ENCODE peak calls at places on chromosomes 5 and 9, in seven cellular contexts. One of them, this sample, is unnamed.

GRCh38 chr5:1155191-1156032 is 43.5 kb upstream of the SLC12A7 start:
- DNase-seq in activated naive CD4-positive, alpha-beta T cell treated with anti-CD3 and anti-CD28 coated beads, Interleukin-2, amount 50 U/mL, for 72 hours: no peak
- DNase-seq in cardiac fibroblast: no peak
- DNase-seq in NCI-H2171 treated with DMSO at 0.1 percent for 48 hours: no peak
- DNase-seq in HS-5: no peak
- DNase-seq in WTC11: no peak
- DNase-seq in stimulated activated CD8-positive, alpha-beta memory T cell treated with anti-CD3 and anti-CD28 coated beads, Interleukin-4, amount 100 ng/mL, for 48 hours: no peak
- DNase-seq in this sample: no peak

GRCh38 chr5:127015716-127016115 is 14.6 kb downstream of the MARCHF3 start:
- DNase-seq in activated naive CD4-positive, alpha-beta T cell treated with anti-CD3 and anti-CD28 coated beads, Interleukin-2, amount 50 U/mL, for 72 hours: no peak
- DNase-seq in cardiac fibroblast: no peak
- DNase-seq in NCI-H2171 treated with DMSO at 0.1 percent for 48 hours: no peak
- DNase-seq in stimulated activated CD8-positive, alpha-beta memory T cell treated with anti-CD3 and anti-CD28 coated beads, Interleukin-4, amount 100 ng/mL, for 48 hours: no peak
- DNase-seq in HS-5: no peak
- DNase-seq in WTC11: no peak
- DNase-seq in this sample: no peak

GRCh38 chr5:42423285-42424152 is at the start of gene GHR:
- DNase-seq in activated naive CD4-positive, alpha-beta T cell treated with anti-CD3 and anti-CD28 coated beads, Interleukin-2, amount 50 U/mL, for 72 hours: peak; percentile 27
- DNase-seq in NCI-H2171 treated with DMSO at 0.1 percent for 48 hours: peak; percentile 78
- DNase-seq in cardiac fibroblast: peak; percentile 95
- DNase-seq in WTC11: peak; percentile 86
- DNase-seq in stimulated activated CD8-positive, alpha-beta memory T cell treated with anti-CD3 and anti-CD28 coated beads, Interleukin-4, amount 100 ng/mL, for 48 hours: peak; percentile 39
- DNase-seq in HS-5: peak; percentile 80
- DNase-seq in this sample: peak; percentile 72

GRCh38 chr5:61906820-61907219 is 399.2 kb upstream of the KIF2A start:
- DNase-seq in NCI-H2171 treated with DMSO at 0.1 percent for 48 hours: no peak
- DNase-seq in HS-5: no peak
- DNase-seq in activated naive CD4-positive, alpha-beta T cell treated with anti-CD3 and anti-CD28 coated beads, Interleukin-2, amount 50 U/mL, for 72 hours: no peak
- DNase-seq in WTC11: no peak
- DNase-seq in cardiac fibroblast: no peak
- DNase-seq in stimulated activated CD8-positive, alpha-beta memory T cell treated with anti-CD3 and anti-CD28 coated beads, Interleukin-4, amount 100 ng/mL, for 48 hours: no peak
- DNase-seq in this sample: no peak

GRCh38 chr5:169980418-169981053 is at the start of gene INSYN2B:
- DNase-seq in HS-5: peak; percentile 90
- DNase-seq in cardiac fibroblast: peak; percentile 96
- DNase-seq in NCI-H2171 treated with DMSO at 0.1 percent for 48 hours: peak; percentile 51
- DNase-seq in WTC11: peak; percentile 84
- DNase-seq in activated naive CD4-positive, alpha-beta T cell treated with anti-CD3 and anti-CD28 coated beads, Interleukin-2, amount 50 U/mL, for 72 hours: peak; percentile 39
- DNase-seq in stimulated activated CD8-positive, alpha-beta memory T cell treated with anti-CD3 and anti-CD28 coated beads, Interleukin-4, amount 100 ng/mL, for 48 hours: peak; percentile 60
- DNase-seq in this sample: peak; percentile 66

GRCh38 chr9:133605446-133605845 is 3.7 kb downstream of the FAM163B start:
- DNase-seq in stimulated activated CD8-positive, alpha-beta memory T cell treated with anti-CD3 and anti-CD28 coated beads, Interleukin-4, amount 100 ng/mL, for 48 hours: no peak
- DNase-seq in WTC11: no peak
- DNase-seq in activated naive CD4-positive, alpha-beta T cell treated with anti-CD3 and anti-CD28 coated beads, Interleukin-2, amount 50 U/mL, for 72 hours: no peak
- DNase-seq in cardiac fibroblast: no peak
- DNase-seq in NCI-H2171 treated with DMSO at 0.1 percent for 48 hours: no peak
- DNase-seq in HS-5: no peak
- DNase-seq in this sample: no peak

GRCh38 chr9:101736723-101737122 is 1.7 kb downstream of the GRIN3A start:
- DNase-seq in HS-5: no peak
- DNase-seq in cardiac fibroblast: peak; percentile 27
- DNase-seq in activated naive CD4-positive, alpha-beta T cell treated with anti-CD3 and anti-CD28 coated beads, Interleukin-2, amount 50 U/mL, for 72 hours: no peak
- DNase-seq in WTC11: peak; percentile 77
- DNase-seq in NCI-H2171 treated with DMSO at 0.1 percent for 48 hours: no peak
- DNase-seq in stimulated activated CD8-positive, alpha-beta memory T cell treated with anti-CD3 and anti-CD28 coated beads, Interleukin-4, amount 100 ng/mL, for 48 hours: no peak
- DNase-seq in this sample: no peak

GRCh38 chr5:170638051-170638450 is 134.2 kb downstream of the KCNIP1 start:
- DNase-seq in cardiac fibroblast: no peak
- DNase-seq in stimulated activated CD8-positive, alpha-beta memory T cell treated with anti-CD3 and anti-CD28 coated beads, Interleukin-4, amount 100 ng/mL, for 48 hours: no peak
- DNase-seq in NCI-H2171 treated with DMSO at 0.1 percent for 48 hours: no peak
- DNase-seq in WTC11: no peak
- DNase-seq in activated naive CD4-positive, alpha-beta T cell treated with anti-CD3 and anti-CD28 coated beads, Interleukin-2, amount 50 U/mL, for 72 hours: no peak
- DNase-seq in HS-5: no peak
- DNase-seq in this sample: no peak

GRCh38 chr5:15117691-15118090 is 246.1 kb upstream of the ANKH start:
- DNase-seq in stimulated activated CD8-positive, alpha-beta memory T cell treated with anti-CD3 and anti-CD28 coated beads, Interleukin-4, amount 100 ng/mL, for 48 hours: no peak
- DNase-seq in NCI-H2171 treated with DMSO at 0.1 percent for 48 hours: no peak
- DNase-seq in cardiac fibroblast: no peak
- DNase-seq in activated naive CD4-positive, alpha-beta T cell treated with anti-CD3 and anti-CD28 coated beads, Interleukin-2, amount 50 U/mL, for 72 hours: no peak
- DNase-seq in HS-5: no peak
- DNase-seq in WTC11: no peak
- DNase-seq in this sample: no peak

GRCh38 chr9:27487927-27488326 is 36.2 kb upstream of the IFNK start:
- DNase-seq in WTC11: no peak
- DNase-seq in activated naive CD4-positive, alpha-beta T cell treated with anti-CD3 and anti-CD28 coated beads, Interleukin-2, amount 50 U/mL, for 72 hours: no peak
- DNase-seq in NCI-H2171 treated with DMSO at 0.1 percent for 48 hours: no peak
- DNase-seq in stimulated activated CD8-positive, alpha-beta memory T cell treated with anti-CD3 and anti-CD28 coated beads, Interleukin-4, amount 100 ng/mL, for 48 hours: no peak
- DNase-seq in HS-5: no peak
- DNase-seq in cardiac fibroblast: no peak
- DNase-seq in this sample: no peak

GRCh38 chr5:172175263-172175719 is 12.7 kb downstream of the STK10 start:
- DNase-seq in NCI-H2171 treated with DMSO at 0.1 percent for 48 hours: no peak
- DNase-seq in HS-5: no peak
- DNase-seq in cardiac fibroblast: no peak
- DNase-seq in activated naive CD4-positive, alpha-beta T cell treated with anti-CD3 and anti-CD28 coated beads, Interleukin-2, amount 50 U/mL, for 72 hours: peak; percentile 74
- DNase-seq in stimulated activated CD8-positive, alpha-beta memory T cell treated with anti-CD3 and anti-CD28 coated beads, Interleukin-4, amount 100 ng/mL, for 48 hours: peak; percentile 92
- DNase-seq in WTC11: no peak
- DNase-seq in this sample: no peak

GRCh38 chr9:89642789-89643188 is 38.0 kb downstream of the GADD45G start:
- DNase-seq in cardiac fibroblast: no peak
- DNase-seq in HS-5: no peak
- DNase-seq in WTC11: no peak
- DNase-seq in stimulated activated CD8-positive, alpha-beta memory T cell treated with anti-CD3 and anti-CD28 coated beads, Interleukin-4, amount 100 ng/mL, for 48 hours: no peak
- DNase-seq in activated naive CD4-positive, alpha-beta T cell treated with anti-CD3 and anti-CD28 coated beads, Interleukin-2, amount 50 U/mL, for 72 hours: no peak
- DNase-seq in NCI-H2171 treated with DMSO at 0.1 percent for 48 hours: peak; percentile 12
- DNase-seq in this sample: no peak

GRCh38 chr5:135391123-135391868 is 7.7 kb downstream of the MACROH2A1 start:
- DNase-seq in stimulated activated CD8-positive, alpha-beta memory T cell treated with anti-CD3 and anti-CD28 coated beads, Interleukin-4, amount 100 ng/mL, for 48 hours: no peak
- DNase-seq in cardiac fibroblast: peak; percentile 84
- DNase-seq in WTC11: no peak
- DNase-seq in HS-5: peak; percentile 42
- DNase-seq in NCI-H2171 treated with DMSO at 0.1 percent for 48 hours: no peak
- DNase-seq in activated naive CD4-positive, alpha-beta T cell treated with anti-CD3 and anti-CD28 coated beads, Interleukin-2, amount 50 U/mL, for 72 hours: no peak
- DNase-seq in this sample: peak; percentile 59

GRCh38 chr5:58314356-58315045 is 145.4 kb downstream of the PLK2 start:
- DNase-seq in WTC11: no peak
- DNase-seq in activated naive CD4-positive, alpha-beta T cell treated with anti-CD3 and anti-CD28 coated beads, Interleukin-2, amount 50 U/mL, for 72 hours: no peak
- DNase-seq in stimulated activated CD8-positive, alpha-beta memory T cell treated with anti-CD3 and anti-CD28 coated beads, Interleukin-4, amount 100 ng/mL, for 48 hours: no peak
- DNase-seq in cardiac fibroblast: no peak
- DNase-seq in NCI-H2171 treated with DMSO at 0.1 percent for 48 hours: no peak
- DNase-seq in HS-5: no peak
- DNase-seq in this sample: no peak

GRCh38 chr5:32311404-32312193 is 1.1 kb downstream of the MTMR12 start:
- DNase-seq in cardiac fibroblast: peak; percentile 16
- DNase-seq in WTC11: no peak
- DNase-seq in NCI-H2171 treated with DMSO at 0.1 percent for 48 hours: no peak
- DNase-seq in activated naive CD4-positive, alpha-beta T cell treated with anti-CD3 and anti-CD28 coated beads, Interleukin-2, amount 50 U/mL, for 72 hours: no peak
- DNase-seq in HS-5: no peak
- DNase-seq in stimulated activated CD8-positive, alpha-beta memory T cell treated with anti-CD3 and anti-CD28 coated beads, Interleukin-4, amount 100 ng/mL, for 48 hours: no peak
- DNase-seq in this sample: no peak

GRCh38 chr9:101791938-101792337 is 53.5 kb upstream of the GRIN3A start:
- DNase-seq in activated naive CD4-positive, alpha-beta T cell treated with anti-CD3 and anti-CD28 coated beads, Interleukin-2, amount 50 U/mL, for 72 hours: peak; percentile 10
- DNase-seq in HS-5: peak; percentile 14
- DNase-seq in WTC11: peak; percentile 75
- DNase-seq in cardiac fibroblast: peak; percentile 29
- DNase-seq in NCI-H2171 treated with DMSO at 0.1 percent for 48 hours: peak; percentile 68
- DNase-seq in stimulated activated CD8-positive, alpha-beta memory T cell treated with anti-CD3 and anti-CD28 coated beads, Interleukin-4, amount 100 ng/mL, for 48 hours: peak; percentile 40
- DNase-seq in this sample: peak; percentile 14

GRCh38 chr9:128887914-128888350 is 6.0 kb downstream of the LRRC8A start:
- DNase-seq in NCI-H2171 treated with DMSO at 0.1 percent for 48 hours: no peak
- DNase-seq in cardiac fibroblast: no peak
- DNase-seq in stimulated activated CD8-positive, alpha-beta memory T cell treated with anti-CD3 and anti-CD28 coated beads, Interleukin-4, amount 100 ng/mL, for 48 hours: no peak
- DNase-seq in WTC11: peak; percentile 81
- DNase-seq in HS-5: no peak
- DNase-seq in activated naive CD4-positive, alpha-beta T cell treated with anti-CD3 and anti-CD28 coated beads, Interleukin-2, amount 50 U/mL, for 72 hours: no peak
- DNase-seq in this sample: no peak

GRCh38 chr5:5494489-5495402 is 72.3 kb downstream of the ICE1 start:
- DNase-seq in cardiac fibroblast: peak; percentile 51
- DNase-seq in stimulated activated CD8-positive, alpha-beta memory T cell treated with anti-CD3 and anti-CD28 coated beads, Interleukin-4, amount 100 ng/mL, for 48 hours: peak; percentile 86
- DNase-seq in NCI-H2171 treated with DMSO at 0.1 percent for 48 hours: no peak
- DNase-seq in activated naive CD4-positive, alpha-beta T cell treated with anti-CD3 and anti-CD28 coated beads, Interleukin-2, amount 50 U/mL, for 72 hours: peak; percentile 76
- DNase-seq in WTC11: peak; percentile 98
- DNase-seq in HS-5: no peak
- DNase-seq in this sample: peak; percentile 22

GRCh38 chr9:38677660-38678303 is 42.2 kb downstream of the FAM240B start:
- DNase-seq in activated naive CD4-positive, alpha-beta T cell treated with anti-CD3 and anti-CD28 coated beads, Interleukin-2, amount 50 U/mL, for 72 hours: no peak
- DNase-seq in cardiac fibroblast: no peak
- DNase-seq in WTC11: no peak
- DNase-seq in HS-5: no peak
- DNase-seq in stimulated activated CD8-positive, alpha-beta memory T cell treated with anti-CD3 and anti-CD28 coated beads, Interleukin-4, amount 100 ng/mL, for 48 hours: no peak
- DNase-seq in NCI-H2171 treated with DMSO at 0.1 percent for 48 hours: no peak
- DNase-seq in this sample: no peak

GRCh38 chr5:1950096-1950707 is 67.5 kb upstream of the IRX4 start:
- DNase-seq in WTC11: no peak
- DNase-seq in HS-5: no peak
- DNase-seq in cardiac fibroblast: no peak
- DNase-seq in NCI-H2171 treated with DMSO at 0.1 percent for 48 hours: no peak
- DNase-seq in activated naive CD4-positive, alpha-beta T cell treated with anti-CD3 and anti-CD28 coated beads, Interleukin-2, amount 50 U/mL, for 72 hours: no peak
- DNase-seq in stimulated activated CD8-positive, alpha-beta memory T cell treated with anti-CD3 and anti-CD28 coated beads, Interleukin-4, amount 100 ng/mL, for 48 hours: no peak
- DNase-seq in this sample: no peak

GRCh38 chr5:151024894-151025606 is 4.7 kb downstream of the GPX3 start:
- DNase-seq in NCI-H2171 treated with DMSO at 0.1 percent for 48 hours: no peak
- DNase-seq in HS-5: no peak
- DNase-seq in stimulated activated CD8-positive, alpha-beta memory T cell treated with anti-CD3 and anti-CD28 coated beads, Interleukin-4, amount 100 ng/mL, for 48 hours: no peak
- DNase-seq in cardiac fibroblast: no peak
- DNase-seq in activated naive CD4-positive, alpha-beta T cell treated with anti-CD3 and anti-CD28 coated beads, Interleukin-2, amount 50 U/mL, for 72 hours: no peak
- DNase-seq in WTC11: no peak
- DNase-seq in this sample: no peak

GRCh38 chr5:153641183-153641688 is 150.8 kb downstream of the GRIA1 start:
- DNase-seq in cardiac fibroblast: no peak
- DNase-seq in stimulated activated CD8-positive, alpha-beta memory T cell treated with anti-CD3 and anti-CD28 coated beads, Interleukin-4, amount 100 ng/mL, for 48 hours: no peak
- DNase-seq in WTC11: no peak
- DNase-seq in activated naive CD4-positive, alpha-beta T cell treated with anti-CD3 and anti-CD28 coated beads, Interleukin-2, amount 50 U/mL, for 72 hours: no peak
- DNase-seq in HS-5: no peak
- DNase-seq in NCI-H2171 treated with DMSO at 0.1 percent for 48 hours: no peak
- DNase-seq in this sample: no peak

GRCh38 chr5:54944364-54944763 is 41.0 kb downstream of the ESM1 start:
- DNase-seq in NCI-H2171 treated with DMSO at 0.1 percent for 48 hours: no peak
- DNase-seq in cardiac fibroblast: peak; percentile 69
- DNase-seq in stimulated activated CD8-positive, alpha-beta memory T cell treated with anti-CD3 and anti-CD28 coated beads, Interleukin-4, amount 100 ng/mL, for 48 hours: peak; percentile 32
- DNase-seq in WTC11: no peak
- DNase-seq in HS-5: peak; percentile 4
- DNase-seq in activated naive CD4-positive, alpha-beta T cell treated with anti-CD3 and anti-CD28 coated beads, Interleukin-2, amount 50 U/mL, for 72 hours: peak; percentile 30
- DNase-seq in this sample: peak; percentile 6

GRCh38 chr9:33661186-33661585 is 134.2 kb upstream of the PRSS3 start:
- DNase-seq in stimulated activated CD8-positive, alpha-beta memory T cell treated with anti-CD3 and anti-CD28 coated beads, Interleukin-4, amount 100 ng/mL, for 48 hours: no peak
- DNase-seq in activated naive CD4-positive, alpha-beta T cell treated with anti-CD3 and anti-CD28 coated beads, Interleukin-2, amount 50 U/mL, for 72 hours: no peak
- DNase-seq in WTC11: no peak
- DNase-seq in HS-5: no peak
- DNase-seq in NCI-H2171 treated with DMSO at 0.1 percent for 48 hours: no peak
- DNase-seq in cardiac fibroblast: no peak
- DNase-seq in this sample: no peak

GRCh38 chr5:139495644-139496435 is 13.3 kb upstream of the STING1 start:
- DNase-seq in stimulated activated CD8-positive, alpha-beta memory T cell treated with anti-CD3 and anti-CD28 coated beads, Interleukin-4, amount 100 ng/mL, for 48 hours: no peak
- DNase-seq in HS-5: peak; percentile 56
- DNase-seq in cardiac fibroblast: peak; percentile 83
- DNase-seq in activated naive CD4-positive, alpha-beta T cell treated with anti-CD3 and anti-CD28 coated beads, Interleukin-2, amount 50 U/mL, for 72 hours: no peak
- DNase-seq in WTC11: no peak
- DNase-seq in NCI-H2171 treated with DMSO at 0.1 percent for 48 hours: no peak
- DNase-seq in this sample: no peak

GRCh38 chr5:170219615-170220014 is 13.2 kb upstream of the C5orf58 start:
- DNase-seq in HS-5: peak; percentile 81
- DNase-seq in cardiac fibroblast: peak; percentile 72
- DNase-seq in WTC11: no peak
- DNase-seq in activated naive CD4-positive, alpha-beta T cell treated with anti-CD3 and anti-CD28 coated beads, Interleukin-2, amount 50 U/mL, for 72 hours: no peak
- DNase-seq in stimulated activated CD8-positive, alpha-beta memory T cell treated with anti-CD3 and anti-CD28 coated beads, Interleukin-4, amount 100 ng/mL, for 48 hours: no peak
- DNase-seq in NCI-H2171 treated with DMSO at 0.1 percent for 48 hours: no peak
- DNase-seq in this sample: no peak

GRCh38 chr5:97162045-97162444 is 19.6 kb upstream of the LIX1 start:
- DNase-seq in NCI-H2171 treated with DMSO at 0.1 percent for 48 hours: peak; percentile 60
- DNase-seq in stimulated activated CD8-positive, alpha-beta memory T cell treated with anti-CD3 and anti-CD28 coated beads, Interleukin-4, amount 100 ng/mL, for 48 hours: peak; percentile 57
- DNase-seq in WTC11: peak; percentile 66
- DNase-seq in HS-5: no peak
- DNase-seq in activated naive CD4-positive, alpha-beta T cell treated with anti-CD3 and anti-CD28 coated beads, Interleukin-2, amount 50 U/mL, for 72 hours: peak; percentile 52
- DNase-seq in cardiac fibroblast: peak; percentile 89
- DNase-seq in this sample: peak; percentile 33

GRCh38 chr5:125257057-125257970 is 510.9 kb upstream of the ZNF608 start:
- DNase-seq in stimulated activated CD8-positive, alpha-beta memory T cell treated with anti-CD3 and anti-CD28 coated beads, Interleukin-4, amount 100 ng/mL, for 48 hours: no peak
- DNase-seq in cardiac fibroblast: no peak
- DNase-seq in activated naive CD4-positive, alpha-beta T cell treated with anti-CD3 and anti-CD28 coated beads, Interleukin-2, amount 50 U/mL, for 72 hours: no peak
- DNase-seq in HS-5: no peak
- DNase-seq in WTC11: no peak
- DNase-seq in NCI-H2171 treated with DMSO at 0.1 percent for 48 hours: peak; percentile 14
- DNase-seq in this sample: no peak

GRCh38 chr9:99167120-99167519 is 54.6 kb downstream of the ALG2 start:
- DNase-seq in WTC11: no peak
- DNase-seq in cardiac fibroblast: no peak
- DNase-seq in stimulated activated CD8-positive, alpha-beta memory T cell treated with anti-CD3 and anti-CD28 coated beads, Interleukin-4, amount 100 ng/mL, for 48 hours: no peak
- DNase-seq in NCI-H2171 treated with DMSO at 0.1 percent for 48 hours: no peak
- DNase-seq in HS-5: no peak
- DNase-seq in activated naive CD4-positive, alpha-beta T cell treated with anti-CD3 and anti-CD28 coated beads, Interleukin-2, amount 50 U/mL, for 72 hours: no peak
- DNase-seq in this sample: no peak